ENCODE peak calls at places on chromosomes 3 and 15, in nine cellular contexts. X is thyroid gland, D is GM23338, V is A549, E is PC-3, N is PC-9, B is stomach, L is K562, S is ascending aorta. U is an unnamed sample.
A peak's percentile ranks its signal among the peaks of the same experiment; 100 is the strongest.

GRCh38 chr3:194178693-194179092 is 42.7 kb downstream of the HES1 start:
- DNase-seq in S (no peak), V (no peak), L (no peak), X (no peak), N (peak; percentile 55), D (no peak), E (peak; percentile 48), B (no peak), U (no peak)

GRCh38 chr15:44038801-44039200 is 156.3 kb downstream of the FRMD5 start:
- DNase-seq in X (peak; percentile 75), D (peak; percentile 86), B (no peak), L (no peak), N (no peak), E (no peak), V (peak; percentile 9), S (no peak), U (no peak)

GRCh38 chr3:81442758-81443456 is 318.5 kb downstream of the GBE1 start:
- DNase-seq in V (no peak), S (no peak), N (no peak), X (no peak), B (no peak), D (no peak), E (peak; percentile 36), L (no peak), U (no peak)

GRCh38 chr15:35450492-35450891 is 95.5 kb downstream of the DPH6 start:
- DNase-seq in X (no peak), E (peak; percentile 29), D (no peak), L (no peak), S (no peak), N (no peak), V (no peak), B (no peak), U (peak; percentile 48)

GRCh38 chr3:65979152-65979551 is 59.6 kb downstream of the MAGI1 start:
- DNase-seq in S (no peak), D (peak; percentile 41), L (no peak), B (no peak), X (no peak), N (no peak), E (no peak), V (no peak), U (no peak)

GRCh38 chr3:179962617-179963387 is 73.9 kb downstream of the PEX5L start:
- DNase-seq in B (no peak), N (no peak), E (peak; percentile 45), V (no peak), L (no peak), S (no peak), X (no peak), D (no peak), U (no peak)

GRCh38 chr15:75731248-75732100 is 18.8 kb upstream of the CSPG4 start:
- DNase-seq in X (no peak), E (no peak), L (no peak), S (no peak), B (no peak), N (no peak), V (no peak), D (peak; percentile 59), U (no peak)

GRCh38 chr15:43169888-43170287 is 15.3 kb upstream of the CCNDBP1 start:
- DNase-seq in V (no peak), N (no peak), L (peak; percentile 22), X (no peak), B (no peak), S (no peak), E (peak; percentile 63), D (no peak), U (no peak)

GRCh38 chr15:99909914-99910313 is 176.7 kb upstream of the LYSMD4 start:
- DNase-seq in S (no peak), L (peak; percentile 22), V (peak; percentile 52), X (peak; percentile 83), B (no peak), N (no peak), E (peak; percentile 20), D (peak; percentile 69), U (no peak)

GRCh38 chr15:33190539-33190938 is 4.0 kb downstream of the FMN1 start:
- DNase-seq in S (no peak), N (no peak), E (no peak), V (no peak), X (no peak), L (no peak), B (no peak), D (no peak), U (no peak)

GRCh38 chr3:141204343-141204742 is 27.3 kb upstream of the PXYLP1 start:
- DNase-seq in B (no peak), X (no peak), N (no peak), S (no peak), L (no peak), D (no peak), V (no peak), E (no peak), U (no peak)

GRCh38 chr3:180678231-180678630 is 1.1 kb downstream of the CCDC39 start:
- DNase-seq in B (no peak), E (no peak), S (no peak), L (no peak), X (no peak), V (no peak), D (no peak), N (no peak), U (no peak)

GRCh38 chr3:178353292-178353814 is 182.9 kb upstream of the KCNMB2 start:
- DNase-seq in X (no peak), B (no peak), V (no peak), D (no peak), N (no peak), E (no peak), S (no peak), L (no peak), U (no peak)

GRCh38 chr3:157174265-157174615 is 14.3 kb upstream of the CCNL1 start:
- DNase-seq in B (no peak), E (no peak), N (no peak), L (no peak), D (peak; percentile 47), S (no peak), V (peak; percentile 53), X (peak; percentile 29), U (no peak)

GRCh38 chr3:94735354-94735753 is 672.5 kb downstream of the NSUN3 start:
- DNase-seq in D (no peak), E (peak; percentile 72), X (no peak), B (no peak), N (no peak), V (no peak), L (no peak), S (no peak), U (no peak)

GRCh38 chr3:49799761-49800160 is at the start of gene CDHR4:
- DNase-seq in S (no peak), N (peak; percentile 70), L (no peak), X (no peak), V (peak; percentile 72), B (no peak), E (peak; percentile 83), D (no peak), U (peak; percentile 49)
- H3K27ac ChIP-seq in S (peak within 1 kb of the TSS; percentile 48), N (no peak within 1 kb of the TSS), L (no peak within 1 kb of the TSS), X (no peak within 1 kb of the TSS), V (peak within 1 kb of the TSS; percentile 81), B (no peak within 1 kb of the TSS), E (peak within 1 kb of the TSS; percentile 7), D (no peak within 1 kb of the TSS), U (no peak within 1 kb of the TSS)

DNA sequence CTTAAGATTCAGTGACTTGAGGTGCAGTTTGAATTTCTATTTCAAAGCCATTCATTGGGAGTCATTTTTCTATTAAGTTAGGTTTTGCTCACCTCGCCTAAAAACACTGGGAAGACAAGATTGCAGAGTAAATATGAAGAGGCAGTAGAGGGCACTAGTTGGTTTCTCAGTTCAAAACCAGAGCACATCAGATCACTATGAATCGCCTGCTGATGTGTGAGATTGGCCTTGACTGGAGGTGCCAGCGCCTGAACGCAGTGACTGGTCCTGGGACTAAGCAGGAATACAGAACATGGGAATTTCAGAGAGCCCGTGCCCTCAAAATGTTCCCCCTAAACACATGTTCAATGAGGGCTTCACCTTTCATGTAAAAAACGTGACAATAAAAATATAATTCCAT is 229.0 kb downstream of the ITPR1 start:
- DNase-seq in N (no peak), L (peak; percentile 53), B (no peak), S (no peak), V (peak; percentile 89), E (peak; percentile 78), D (peak; percentile 28), X (peak; percentile 39), U (no peak)
- H3K27ac ChIP-seq in N (no peak overlapping the region), L (no peak overlapping the region), B (peak overlapping the region; percentile 81), S (peak overlapping the region; percentile 28), V (peak overlapping the region; percentile 79), E (peak overlapping the region; percentile 44), D (no peak overlapping the region), X (peak overlapping the region; percentile 82), U (peak overlapping the region; percentile 75)

DNA sequence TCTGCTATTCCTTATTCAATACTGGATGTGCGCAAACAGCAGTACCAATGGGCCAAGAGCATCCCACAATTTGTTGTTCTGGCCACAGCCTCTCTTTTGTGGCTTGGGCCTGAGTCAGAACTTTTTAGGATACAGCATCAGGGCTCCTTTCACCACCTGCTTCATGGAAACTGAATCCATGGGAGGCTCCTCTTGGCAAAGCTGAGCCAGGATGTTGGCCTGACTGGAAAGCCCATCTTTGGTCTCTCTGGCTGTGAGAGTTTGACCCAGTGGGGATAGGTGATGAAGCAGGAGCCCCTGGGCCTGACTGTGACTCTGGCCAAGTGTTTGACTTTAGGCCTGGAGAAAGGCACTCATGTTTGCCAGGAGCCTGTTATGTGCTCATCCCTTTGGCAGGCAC is 27.6 kb downstream of the IL16 start:
- DNase-seq in X (no peak), E (no peak), D (no peak), V (no peak), S (no peak), L (no peak), B (no peak), N (no peak), U (no peak)
- H3K27ac ChIP-seq in X (no peak overlapping the region), E (no peak overlapping the region), D (no peak overlapping the region), V (no peak overlapping the region), S (no peak overlapping the region), L (no peak overlapping the region), B (no peak overlapping the region), N (no peak overlapping the region), U (no peak overlapping the region)

DNA sequence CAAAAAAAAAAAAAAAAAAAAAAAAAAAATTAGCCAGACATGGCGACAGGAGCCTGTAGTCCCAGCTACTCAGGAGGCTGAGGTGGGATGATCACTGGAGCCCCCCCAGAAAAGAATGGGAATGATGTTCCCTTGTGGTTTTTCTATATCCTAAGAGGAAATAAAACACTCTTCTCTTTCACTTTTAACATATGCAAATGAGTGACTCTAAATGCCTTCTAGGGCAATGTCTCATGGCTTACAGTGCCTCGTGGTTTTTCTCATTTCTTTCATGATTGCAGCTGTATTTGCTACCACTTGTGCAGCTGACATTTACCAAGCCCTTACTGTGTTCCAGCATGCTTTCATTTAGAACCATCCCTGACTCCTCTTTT is 26.4 kb downstream of the STOML1 start:
- DNase-seq in E (peak; percentile 49), S (no peak), X (no peak), L (no peak), D (peak; percentile 6), N (no peak), V (no peak), B (no peak), U (no peak)
- H3K27ac ChIP-seq in E (peak overlapping the region; percentile 53), S (no peak overlapping the region), X (no peak overlapping the region), L (no peak overlapping the region), D (no peak overlapping the region), N (no peak overlapping the region), V (no peak overlapping the region), B (no peak overlapping the region), U (peak overlapping the region; percentile 25)

DNA sequence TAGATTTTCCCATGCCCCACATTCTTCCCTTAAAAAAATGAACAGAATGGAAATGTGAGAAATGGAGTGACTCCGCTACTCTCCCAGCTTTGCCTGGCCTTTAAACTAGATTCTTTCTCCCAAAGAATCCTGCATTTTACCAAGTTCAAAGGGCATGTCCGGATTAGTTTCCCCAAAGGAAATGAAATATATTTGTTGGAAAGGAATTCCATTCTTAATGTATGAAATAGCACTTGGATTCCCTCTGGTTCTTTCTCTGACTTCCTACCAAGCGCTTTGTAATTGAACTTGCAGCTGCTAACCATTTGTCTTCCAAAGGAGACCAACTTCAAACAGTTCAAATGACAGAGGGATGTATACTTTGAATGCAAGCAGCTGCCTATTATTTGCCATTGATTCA is 18.9 kb downstream of the MAP2K1 start:
- DNase-seq in D (no peak), V (no peak), S (no peak), X (no peak), B (no peak), E (no peak), L (no peak), N (no peak), U (no peak)
- H3K27ac ChIP-seq in D (peak overlapping the region; percentile 78), V (no peak overlapping the region), S (peak overlapping the region; percentile 41), X (no peak overlapping the region), B (no peak overlapping the region), E (no peak overlapping the region), L (no peak overlapping the region), N (no peak overlapping the region), U (no peak overlapping the region)

U was measured in epithelial cell of prostate.